ENCODE peak calls at places on chromosomes 4 and X, in eight cellular contexts. F, K, M, Z, V, P, A and S are unnamed samples. For H3K36me3, the result is how much of the 10 kb centered on the place peaks cover.

GRCh38 chr4:743463-744211 is 38.0 kb downstream of the PCGF3 start:
- DNase-seq in F (no peak), K (no peak), M (peak), Z (no peak), V (no peak), P (no peak), A (no peak), S (no peak)

GRCh38 chr4:8112672-8113071 is 45.9 kb downstream of the ABLIM2 start:
- DNase-seq in F (no peak), K (no peak), M (no peak), Z (peak), V (no peak), P (no peak), A (no peak), S (no peak)

GRCh38 chr4:89939994-89940393 is 45.3 kb downstream of the MMRN1 start:
- DNase-seq in F (no peak), K (no peak), M (no peak), Z (peak), V (no peak), P (no peak), A (no peak), S (no peak)

GRCh38 chr4:139188648-139189416 is 11.8 kb upstream of the ELF2 start:
- DNase-seq in F (no peak), K (no peak), M (no peak), Z (no peak), V (no peak), P (no peak), A (no peak), S (no peak)

GRCh38 chr4:24763631-24764302 is 31.6 kb upstream of the SOD3 start:
- DNase-seq in F (peak), K (no peak), M (peak), Z (no peak), V (no peak), P (no peak), A (no peak), S (no peak)

GRCh38 chr4:26860922-26861433 is 337 bp downstream of the STIM2 start:
- DNase-seq in F (peak), K (peak), M (peak), Z (peak), V (peak), P (no peak), A (peak), S (peak)

GRCh38 chr4:128388352-128388630 is 100.7 kb upstream of the PGRMC2 start:
- DNase-seq in F (peak), K (no peak), M (no peak), Z (no peak), V (no peak), P (no peak), A (no peak), S (no peak)

GRCh38 chrX:130975947-130976346 is 72.9 kb upstream of the ENOX2 start:
- DNase-seq in F (peak), K (peak), M (peak), Z (peak), V (peak), P (peak), A (no peak), S (peak)

GRCh38 chr4:105061136-105061696 is 85.5 kb upstream of the TET2 start:
- DNase-seq in F (no peak), K (no peak), M (peak), Z (peak), V (peak), P (peak), A (no peak), S (peak)

GRCh38 chr4:151675366-151676060 is 85.3 kb downstream of the GATB start:
- DNase-seq in F (no peak), K (peak), M (no peak), Z (no peak), V (no peak), P (no peak), A (no peak), S (no peak)

GRCh38 chr4:1367936-1368289 is 20.9 kb downstream of the UVSSA start:
- DNase-seq in F (no peak), K (no peak), M (no peak), Z (no peak), V (no peak), P (no peak), A (no peak), S (no peak)

GRCh38 chr4:25862411-25863346 is at the start of gene SEL1L3:
- DNase-seq in F (no peak), K (peak), M (no peak), Z (peak), V (peak), P (no peak), A (no peak), S (peak)

GRCh38 chr4:3464911-3465697 is 2.0 kb downstream of the DOK7 start:
- DNase-seq in F (no peak), K (no peak), M (no peak), Z (no peak), V (no peak), P (no peak), A (no peak), S (no peak)

GRCh38 chr4:68736813-68737212 is 66.4 kb upstream of the UGT2B15 start:
- DNase-seq in F (no peak), K (no peak), M (no peak), Z (no peak), V (no peak), P (no peak), A (no peak), S (no peak)

GRCh38 chr4:47374477-47374876 is 89.0 kb downstream of the COMMD8 start:
- DNase-seq in F (no peak), K (no peak), M (peak), Z (no peak), V (no peak), P (no peak), A (no peak), S (no peak)

GRCh38 chr4:107896158-107896645 is 35.1 kb upstream of the CYP2U1 start:
- DNase-seq in F (peak), K (no peak), M (peak), Z (no peak), V (no peak), P (peak), A (no peak), S (no peak)

GRCh38 chr4:140529434-140529833 is 5.5 kb downstream of the ELMOD2 start:
- DNase-seq in F (no peak), K (peak), M (no peak), Z (no peak), V (no peak), P (no peak), A (no peak), S (no peak)

GRCh38 chr4:74805601-74806000 is 11.3 kb upstream of the BTC start:
- DNase-seq in F (peak), K (no peak), M (peak), Z (no peak), V (no peak), P (peak), A (no peak), S (no peak)

GRCh38 chr4:7255488-7255881 is 63.1 kb downstream of the SORCS2 start:
- DNase-seq in F (no peak), K (no peak), M (no peak), Z (no peak), V (no peak), P (no peak), A (no peak), S (no peak)

GRCh38 chr4:101977096-101977495 is 186.6 kb downstream of the BANK1 start:
- DNase-seq in F (peak), K (no peak), M (peak), Z (no peak), V (no peak), P (peak), A (no peak), S (no peak)

GRCh38 chr4:152961041-152961751 is 25.1 kb downstream of the FHDC1 start:
- DNase-seq in F (no peak), K (no peak), M (no peak), Z (no peak), V (no peak), P (no peak), A (no peak), S (no peak)

GRCh38 chr4:60201052-60201673 is 999.0 kb upstream of the ADGRL3 start:
- DNase-seq in F (peak), K (peak), M (peak), Z (peak), V (no peak), P (peak), A (no peak), S (peak)

GRCh38 chr4:170127758-170128157 is 38.0 kb upstream of the AADAT start:
- DNase-seq in F (no peak), K (no peak), M (no peak), Z (no peak), V (no peak), P (no peak), A (no peak), S (no peak)

GRCh38 chrX:2767631-2768455 is 16.0 kb downstream of the XG start:
- DNase-seq in F (peak), K (no peak), M (peak), Z (peak), V (no peak), P (peak), A (peak), S (no peak)

GRCh38 chrX:23901805-23902204 is 5.9 kb downstream of the APOO start:
- DNase-seq in F (peak), K (peak), M (peak), Z (peak), V (peak), P (peak), A (no peak), S (peak)

GRCh38 chrX:4841216-4841745 is 1127.8 kb upstream of the PRKX start:
- DNase-seq in F (no peak), K (peak), M (no peak), Z (no peak), V (no peak), P (no peak), A (no peak), S (no peak)

GRCh38 chrX:155956099-155956498 is 41.4 kb upstream of the IL9R start:
- DNase-seq in F (no peak), K (no peak), M (no peak), Z (no peak), V (no peak), P (no peak), A (no peak), S (no peak)

GRCh38 chrX:103503163-103503852 is 16.0 kb downstream of the RAB40A start:
- DNase-seq in F (peak), K (no peak), M (peak), Z (no peak), V (no peak), P (no peak), A (no peak), S (no peak)

GRCh38 chr4:3822230-3822947 is 56.2 kb downstream of the ADRA2C start:
- DNase-seq in F (no peak), K (no peak), M (no peak), Z (peak), V (no peak), P (no peak), A (no peak), S (no peak)

GRCh38 chrX:77740376-77740905 is 45.6 kb downstream of the ATRX start:
- DNase-seq in F (no peak), K (no peak), M (no peak), Z (no peak), V (no peak), P (no peak), A (no peak), S (no peak)

GRCh38 chr4:36676139-36677050 is 395.0 kb downstream of the DTHD1 start:
- DNase-seq in F (no peak), K (no peak), M (no peak), Z (no peak), V (no peak), P (no peak), A (no peak), S (no peak)

GRCh38 chr4:62814510-62815047 is 1594.7 kb downstream of the TECRL start:
- DNase-seq in F (no peak), K (peak), M (no peak), Z (no peak), V (no peak), P (no peak), A (no peak), S (no peak)

GRCh38 chr4:77376788-77377460 is 219.9 kb downstream of the CCNG2 start:
- DNase-seq in F (no peak), K (no peak), M (no peak), Z (no peak), V (no peak), P (no peak), A (peak), S (no peak)

DNA sequence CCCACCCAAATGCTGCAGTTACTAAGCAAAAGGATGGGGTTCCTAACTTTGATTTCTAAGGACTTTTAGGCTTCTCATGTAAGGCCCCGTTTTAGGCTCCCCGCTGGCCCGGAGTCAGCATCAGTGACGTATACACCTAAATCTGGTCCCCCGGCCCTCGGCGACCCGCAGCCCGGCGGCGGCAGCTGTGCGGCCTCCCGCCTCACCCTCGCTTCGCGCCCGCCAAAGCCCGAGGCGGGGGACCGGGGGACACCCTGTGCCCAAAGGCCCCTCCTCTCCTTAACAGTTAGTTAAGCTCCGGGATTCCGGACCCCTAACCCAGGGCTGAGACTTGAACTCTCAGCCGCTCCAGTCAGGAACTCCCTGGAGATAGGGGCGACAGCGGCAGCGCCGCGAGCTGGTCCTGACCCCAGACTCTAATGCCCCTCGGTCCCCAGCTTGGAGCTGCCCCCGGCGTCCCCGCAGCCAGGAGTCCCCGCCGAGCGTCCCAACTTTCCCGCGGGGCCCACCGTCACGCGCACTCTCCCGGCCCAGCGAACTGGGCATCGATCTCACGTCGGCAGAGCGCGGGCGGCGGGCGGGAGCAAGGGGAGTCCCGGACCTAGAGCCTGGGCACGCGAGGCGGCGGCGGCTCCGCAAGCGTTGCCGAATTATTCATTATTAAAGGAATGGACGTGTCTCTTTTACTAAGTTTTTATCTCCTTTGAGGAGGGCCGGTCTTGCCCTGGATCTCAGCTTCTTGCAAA is 1.5 kb upstream of the NR3C2 start:
- DNase-seq in F (no peak), K (peak), M (no peak), Z (peak), V (peak), P (no peak), A (no peak), S (peak)
- H3K4me3 ChIP-seq in F (peak), K (peak), M (peak), Z (peak), V (peak), P (peak), A (peak), S (peak)

DNA sequence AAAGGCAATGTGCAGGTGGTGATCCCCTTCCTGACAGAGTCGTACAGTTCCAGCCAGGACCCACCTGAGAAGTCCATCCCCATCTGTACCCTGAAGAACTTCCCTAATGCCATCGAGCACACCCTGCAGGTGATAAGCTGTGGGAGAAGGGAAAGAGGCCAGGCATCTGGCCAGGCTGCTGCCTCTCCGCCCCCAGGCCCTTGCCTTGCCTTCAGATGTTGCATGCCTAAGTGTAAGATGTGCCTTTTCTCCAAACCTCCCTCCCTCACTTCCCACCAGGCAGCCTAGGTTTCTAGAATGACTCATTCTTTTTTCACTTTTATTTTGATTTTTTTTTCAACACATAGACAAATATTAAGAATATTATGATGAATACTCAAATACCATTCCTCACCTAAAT is 12.2 kb upstream of the CDK16 start:
- DNase-seq in F (no peak), K (no peak), M (peak), Z (no peak), V (no peak), P (no peak), A (no peak), S (no peak)
- H3K36me3 ChIP-seq in F (half or more), K (half or more), M (half or more), Z (under half), V (under half), P (under half), A (half or more), S (half or more)

DNA sequence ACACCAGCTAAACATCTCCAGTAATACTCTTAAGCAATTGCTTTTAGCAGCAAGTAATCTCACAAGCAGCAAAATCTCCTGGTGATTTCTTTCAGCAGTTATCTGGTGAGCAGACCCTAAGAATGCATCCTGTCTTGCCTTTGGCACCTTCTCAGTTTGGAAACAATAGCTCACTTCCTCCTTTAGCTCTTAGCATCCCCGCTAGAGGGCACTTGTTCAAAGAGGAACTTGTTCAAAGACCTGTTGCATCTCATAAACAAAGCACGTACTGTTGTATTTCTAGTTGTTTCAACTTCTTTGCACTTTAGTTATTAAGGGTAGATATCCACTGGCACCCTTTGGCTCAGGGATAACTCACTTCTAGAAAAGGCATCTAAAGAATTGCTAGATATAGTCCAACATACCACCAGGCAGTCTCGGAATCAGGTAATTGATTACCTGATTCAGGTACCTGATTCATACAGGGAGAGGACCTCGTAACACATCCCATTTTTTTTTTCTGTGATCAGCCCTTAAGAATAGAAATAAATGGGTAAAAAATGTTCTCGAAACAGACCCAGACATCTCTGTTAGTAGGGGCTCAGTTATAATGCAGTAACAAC is 81.9 kb upstream of the QRFPR start:
- DNase-seq in F (peak), K (peak), M (peak), Z (peak), V (peak), P (peak), A (no peak), S (peak)
- TF ChIP-seq CTCF in F (peak), K (peak), M (peak), Z (peak), V (peak), P (peak), A (peak), S (peak)

GRCh38 chr4:15470149-15470520 is 453 bp downstream of the CC2D2A start:
- DNase-seq in F (no peak), K (no peak), M (peak), Z (no peak), V (no peak), P (no peak), A (no peak), S (no peak)
- H3K4me3 ChIP-seq in F (peak), K (peak), M (peak), Z (no peak), V (no peak), P (no peak), A (peak), S (no peak)

DNA sequence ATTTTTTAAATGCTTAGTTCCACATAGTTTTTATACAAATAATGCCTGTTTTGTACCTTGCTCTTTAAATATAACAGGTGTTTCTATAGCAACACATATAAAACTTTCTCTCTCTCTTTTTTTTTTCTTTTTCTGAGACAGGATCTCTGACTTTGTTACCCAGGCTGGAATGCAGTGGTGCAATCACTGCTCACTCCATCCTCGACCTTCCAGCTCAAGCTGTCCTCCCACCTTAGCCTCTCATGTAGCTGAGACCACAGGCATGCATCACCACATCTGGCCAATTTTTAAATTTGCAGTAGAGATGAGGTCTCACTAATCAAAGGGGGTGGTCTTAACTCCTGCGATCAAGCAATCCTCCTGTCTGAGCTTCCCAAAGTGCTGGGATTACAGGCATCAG is 18.3 kb upstream of the SULT1E1 start:
- DNase-seq in F (no peak), K (no peak), M (no peak), Z (no peak), V (no peak), P (no peak), A (no peak), S (no peak)
- H3K36me3 ChIP-seq in F (under half), K (under half), M (under half), Z (under half), V (under half), P (under half), A (under half), S (under half)

GRCh38 chr4:106854970-106855369 is 181.1 kb downstream of the DKK2 start:
- DNase-seq in F (no peak), K (no peak), M (no peak), Z (no peak), V (no peak), P (no peak), A (no peak), S (no peak)

GRCh38 chr4:106852416-106852815 is 183.7 kb downstream of the DKK2 start:
- DNase-seq in F (no peak), K (no peak), M (no peak), Z (no peak), V (no peak), P (no peak), A (no peak), S (no peak)

DNA sequence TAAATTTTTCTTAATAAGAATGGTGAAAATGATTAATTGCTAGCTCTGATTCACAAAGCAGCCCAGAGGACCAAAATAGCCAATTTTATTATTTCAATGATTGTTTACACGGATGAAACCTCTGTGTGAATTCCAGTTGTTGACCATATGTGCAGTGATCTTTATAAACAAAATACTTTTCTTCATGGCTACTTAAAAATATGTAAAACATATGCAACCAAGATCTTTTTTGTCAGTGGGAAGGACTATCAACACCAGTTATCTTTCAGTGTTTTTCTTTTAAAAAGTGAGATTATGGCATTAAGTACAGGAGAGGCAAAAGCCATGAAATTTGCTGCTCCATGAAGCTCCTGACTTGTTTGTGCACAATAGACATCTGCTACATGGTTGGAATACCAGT is 184.4 kb downstream of the DKK2 start:
- DNase-seq in F (no peak), K (no peak), M (no peak), Z (no peak), V (no peak), P (no peak), A (no peak), S (no peak)
- TF ChIP-seq CTCF in F (no peak), K (no peak), M (no peak), Z (no peak), V (no peak), P (no peak), A (no peak), S (no peak)

DNA sequence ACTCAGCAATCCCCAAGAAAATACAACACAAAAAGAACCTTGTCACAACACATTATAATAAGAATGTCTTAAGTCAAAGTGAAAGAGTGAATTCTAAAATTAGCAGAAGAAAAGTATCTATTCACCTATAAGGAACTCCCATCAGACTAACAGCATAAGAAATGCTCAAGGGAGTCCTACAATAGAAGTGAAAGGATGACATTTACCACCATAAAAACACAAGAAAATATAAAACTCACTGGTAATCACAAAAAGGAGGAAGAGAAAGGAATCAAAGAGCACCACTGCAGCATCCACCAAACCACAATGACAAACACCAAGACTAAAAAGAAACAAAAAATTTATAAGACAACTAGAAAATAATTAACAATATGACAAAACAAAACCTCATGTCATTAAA is 257.0 kb upstream of the AGTR2 start:
- DNase-seq in F (no peak), K (no peak), M (no peak), Z (no peak), V (no peak), P (no peak), A (no peak), S (peak)
- H3K4me3 ChIP-seq in F (no peak), K (no peak), M (no peak), Z (no peak), V (no peak), P (no peak), A (no peak), S (no peak)